ENCODE peak calls at places on chromosomes 12 and 14, in seven cellular contexts. P is IMR-90, N is trophoblast cell, Y is mesendoderm, W is H1, V is mesenchymal stem cell, S is H9. Z is an unnamed sample.

GRCh38 chr12:27898022-27898421 is 74.5 kb downstream of the PTHLH start:
- DNase-seq in Y (no peak), W (no peak), S (no peak), N (no peak), V (no peak), P (no peak), Z (no peak)

GRCh38 chr14:86521032-86521730 is 991.2 kb downstream of the FLRT2 start:
- DNase-seq in Y (no peak), P (no peak), V (no peak), W (no peak), N (no peak), S (no peak), Z (no peak)

GRCh38 chr14:33568935-33569579 is 381.8 kb downstream of the EGLN3 start:
- DNase-seq in P (no peak), V (peak), Y (no peak), S (no peak), W (no peak), N (peak), Z (no peak)

GRCh38 chr14:65179918-65180724 is 77.8 kb upstream of the MAX start:
- DNase-seq in V (peak), W (no peak), P (peak), S (no peak), N (peak), Y (no peak), Z (no peak)

GRCh38 chr12:53338916-53339315 is 2.8 kb upstream of the SP7 start:
- DNase-seq in Y (no peak), S (no peak), P (no peak), W (no peak), V (no peak), N (no peak), Z (no peak)

GRCh38 chr12:79634957-79635471 is 55.8 kb downstream of the PAWR start:
- DNase-seq in P (no peak), S (no peak), V (peak), W (no peak), Y (peak), N (peak), Z (peak)

GRCh38 chr14:34113051-34113511 is 162.2 kb upstream of the EGLN3 start:
- DNase-seq in Y (peak), W (no peak), N (peak), V (peak), P (peak), S (no peak), Z (no peak)

GRCh38 chr12:21642707-21643389 is 14.8 kb downstream of the LDHB start:
- DNase-seq in Y (peak), P (peak), W (no peak), V (peak), S (no peak), N (peak), Z (no peak)

GRCh38 chr14:24308342-24309124 is 756 bp upstream of the CIDEB start:
- DNase-seq in P (no peak), N (no peak), V (no peak), S (no peak), W (no peak), Y (peak), Z (no peak)

GRCh38 chr12:26648584-26648983 is 184.4 kb downstream of the ITPR2 start:
- DNase-seq in P (peak), Y (no peak), S (no peak), W (no peak), V (peak), N (peak), Z (no peak)

GRCh38 chr14:55699131-55700057 is 119.4 kb downstream of the KTN1 start:
- DNase-seq in P (peak), V (peak), S (peak), N (peak), Y (peak), W (peak), Z (no peak)

GRCh38 chr12:3795096-3795799 is 42.3 kb upstream of the CRACR2A start:
- DNase-seq in S (no peak), P (no peak), W (no peak), Y (no peak), V (no peak), N (no peak), Z (no peak)

GRCh38 chr12:6154730-6155459 is 30.4 kb upstream of the VWF start:
- DNase-seq in W (no peak), Y (no peak), S (peak), V (no peak), P (no peak), N (peak), Z (no peak)

GRCh38 chr14:23430733-23431105 is 4.7 kb downstream of the MYH7 start:
- DNase-seq in W (no peak), N (peak), Y (peak), V (peak), P (no peak), S (no peak), Z (peak)

GRCh38 chr12:1272132-1272531 is 281.1 kb downstream of the ERC1 start:
- DNase-seq in V (no peak), W (no peak), P (no peak), N (no peak), S (no peak), Y (no peak), Z (no peak)

GRCh38 chr14:64910847-64911495 is 3.3 kb upstream of the CHURC1 start:
- DNase-seq in W (no peak), Y (peak), S (no peak), N (peak), P (peak), V (peak), Z (no peak)

GRCh38 chr12:1791104-1791927 is 29.0 kb upstream of the LRTM2 start:
- DNase-seq in W (no peak), V (peak), P (peak), S (no peak), N (peak), Y (peak), Z (no peak)

GRCh38 chr12:91667698-91668097 is 477.9 kb downstream of the BTG1 start:
- DNase-seq in V (no peak), Y (no peak), S (no peak), P (no peak), N (no peak), W (no peak), Z (no peak)

GRCh38 chr14:102527255-102528232 is 18.0 kb upstream of the ANKRD9 start:
- DNase-seq in V (no peak), Y (no peak), S (no peak), N (no peak), P (no peak), W (no peak), Z (no peak)

GRCh38 chr12:50081096-50081808 is 3.9 kb upstream of the SMARCD1 start:
- DNase-seq in P (no peak), S (peak), W (no peak), N (no peak), Y (peak), V (no peak), Z (no peak)

GRCh38 chr14:76867536-76868452 is 41.6 kb downstream of the LRRC74A start:
- DNase-seq in V (no peak), S (no peak), Y (no peak), W (no peak), P (no peak), N (no peak), Z (no peak)

GRCh38 chr14:39276579-39277114 is 42.9 kb downstream of the MIA2 start:
- DNase-seq in Y (no peak), N (peak), W (no peak), V (no peak), P (no peak), S (no peak), Z (no peak)

GRCh38 chr14:60090864-60091519 is 731 bp upstream of the PCNX4 start:
- DNase-seq in Y (peak), P (peak), N (peak), V (peak), S (no peak), W (no peak), Z (no peak)

GRCh38 chr14:65808390-65808789 is 395.9 kb downstream of the FUT8 start:
- DNase-seq in S (no peak), P (no peak), V (no peak), N (no peak), Y (no peak), W (no peak), Z (no peak)

GRCh38 chr12:128415036-128415560 is 148.1 kb downstream of the TMEM132C start:
- DNase-seq in P (no peak), W (no peak), S (no peak), V (no peak), N (no peak), Y (no peak), Z (no peak)

GRCh38 chr12:127411141-127411915 is 855.6 kb upstream of the TMEM132C start:
- DNase-seq in S (no peak), W (no peak), N (no peak), V (no peak), Y (no peak), P (no peak), Z (no peak)

GRCh38 chr12:12691549-12691948 is 4.4 kb downstream of the GPR19 start:
- DNase-seq in P (no peak), S (no peak), W (no peak), N (no peak), V (no peak), Y (no peak), Z (no peak)

GRCh38 chr14:26867171-26867757 is 269.4 kb upstream of the NOVA1 start:
- DNase-seq in W (no peak), P (no peak), Y (peak), V (no peak), S (no peak), N (no peak), Z (no peak)

GRCh38 chr14:47439953-47440352 is 235.5 kb downstream of the MDGA2 start:
- DNase-seq in P (no peak), S (peak), W (no peak), V (no peak), N (no peak), Y (peak), Z (no peak)
- H3K18ac ChIP-seq in P (no peak), S (no peak), W (peak), V (no peak), N (no peak), Y (no peak), Z (no peak)

DNA sequence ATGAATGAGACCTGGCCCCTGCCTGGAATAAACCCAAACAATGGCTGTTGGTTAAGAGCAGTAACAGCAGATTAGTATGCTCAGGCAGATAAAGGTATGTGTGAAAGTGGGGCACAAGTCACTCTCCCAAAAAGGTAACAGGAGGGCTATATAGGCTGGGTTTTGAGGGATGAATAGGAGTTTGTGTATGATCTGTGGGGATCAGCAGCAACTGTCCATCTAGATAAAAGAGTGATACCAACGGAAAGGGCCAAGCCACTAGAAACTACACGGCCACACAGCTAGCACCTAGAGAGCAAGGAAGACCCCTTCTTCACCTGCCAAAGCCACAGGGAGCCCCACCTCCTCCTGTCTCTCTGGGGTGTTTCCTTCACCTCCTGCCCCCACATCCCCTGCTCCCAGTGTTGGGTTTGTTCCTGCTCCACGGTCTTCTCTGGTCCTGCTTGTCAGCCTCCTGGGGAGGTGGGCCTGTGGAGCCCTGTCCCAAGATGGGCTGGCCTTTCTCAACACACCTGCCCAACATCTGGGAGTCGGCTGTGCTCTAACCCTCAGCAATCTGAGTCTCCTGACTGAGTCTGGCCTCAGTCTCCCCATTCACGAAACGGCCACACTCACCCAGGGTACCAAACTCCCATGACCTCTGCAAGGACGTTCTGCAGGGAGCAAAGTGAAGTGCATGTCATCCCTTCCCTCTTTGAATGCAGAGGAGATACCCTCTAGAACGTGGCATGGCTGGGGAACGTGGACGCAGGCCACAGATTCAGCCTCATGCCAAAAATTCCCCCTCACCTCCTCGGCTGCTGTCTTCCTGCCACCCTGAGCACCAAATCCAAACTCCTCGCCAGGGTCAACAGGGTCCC is 108.2 kb downstream of the NCOR2 start:
- DNase-seq in N (no peak), V (no peak), Y (no peak), S (no peak), W (no peak), P (no peak), Z (no peak)
- H3K4me2 ChIP-seq in N (no peak), V (no peak), Y (no peak), S (no peak), W (no peak), P (no peak), Z (no peak)

GRCh38 chr12:71144682-71145081 is 13.1 kb downstream of the TSPAN8 start:
- DNase-seq in S (no peak), N (no peak), P (no peak), V (no peak), Y (no peak), W (no peak), Z (no peak)
- H3K18ac ChIP-seq in S (no peak), N (no peak), P (no peak), V (no peak), Y (no peak), W (no peak), Z (no peak)

DNA sequence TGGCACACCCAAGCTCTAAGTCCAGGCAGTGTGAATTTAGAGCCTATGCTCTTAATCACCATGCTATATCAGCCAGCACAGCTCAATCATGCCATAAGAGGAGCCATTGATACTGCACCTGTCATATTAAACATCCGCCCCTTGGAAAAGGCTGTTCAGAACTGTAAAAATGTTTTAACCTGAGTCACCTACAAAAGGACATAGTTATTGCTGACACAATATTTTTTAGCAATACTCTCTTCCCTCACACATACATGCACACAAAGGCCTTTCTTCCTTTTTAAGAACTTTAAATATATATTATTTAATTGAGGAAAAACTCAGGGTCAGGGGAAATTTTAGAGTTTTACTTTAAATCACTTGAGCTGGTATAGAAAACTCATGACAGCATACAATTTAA is 83.5 kb upstream of the ATXN7L3B start:
- DNase-seq in S (no peak), N (no peak), Y (no peak), P (no peak), V (no peak), W (no peak), Z (no peak)
- H3K4me2 ChIP-seq in S (no peak), N (no peak), Y (no peak), P (no peak), V (no peak), W (no peak), Z (no peak)

GRCh38 chr12:46136239-46136638 is 132.6 kb downstream of the SLC38A1 start:
- DNase-seq in N (no peak), P (no peak), W (no peak), S (no peak), Y (no peak), V (no peak), Z (no peak)
- H3K18ac ChIP-seq in N (peak), P (no peak), W (no peak), S (no peak), Y (no peak), V (no peak), Z (no peak)

GRCh38 chr12:47896022-47896421 is 8.8 kb downstream of the VDR start:
- DNase-seq in W (no peak), V (no peak), S (no peak), Y (no peak), N (no peak), P (no peak), Z (no peak)

GRCh38 chr12:47899466-47899865 is 5.3 kb downstream of the VDR start:
- DNase-seq in W (no peak), V (no peak), N (no peak), P (no peak), Y (no peak), S (no peak), Z (no peak)

GRCh38 chr12:47894068-47894467 is 10.7 kb downstream of the VDR start:
- DNase-seq in S (no peak), Y (no peak), W (no peak), V (no peak), N (no peak), P (no peak), Z (no peak)

GRCh38 chr12:47894652-47895051 is 10.1 kb downstream of the VDR start:
- DNase-seq in P (no peak), W (no peak), N (no peak), S (no peak), V (no peak), Y (no peak), Z (no peak)

GRCh38 chr12:47896633-47897032 is 8.2 kb downstream of the VDR start:
- DNase-seq in V (no peak), P (no peak), W (no peak), N (peak), Y (no peak), S (no peak), Z (no peak)
- H3K4me2 ChIP-seq in V (no peak), P (no peak), W (no peak), N (no peak), Y (no peak), S (no peak), Z (no peak)

GRCh38 chr12:22765731-22766130 is 140.8 kb downstream of the ETNK1 start:
- DNase-seq in N (no peak), Y (no peak), W (no peak), S (no peak), V (no peak), P (no peak), Z (peak)

GRCh38 chr12:22755629-22756028 is 130.7 kb downstream of the ETNK1 start:
- DNase-seq in V (no peak), W (no peak), P (no peak), N (no peak), Y (no peak), S (no peak), Z (no peak)

GRCh38 chr12:22759769-22760674 is 135.1 kb downstream of the ETNK1 start:
- DNase-seq in W (no peak), S (no peak), N (no peak), V (peak), P (no peak), Y (peak), Z (no peak)
- H3K18ac ChIP-seq in W (no peak), S (no peak), N (no peak), V (peak), P (no peak), Y (peak), Z (no peak)

GRCh38 chr12:65835256-65835655 is 11.0 kb downstream of the HMGA2 start:
- DNase-seq in W (no peak), S (no peak), V (no peak), N (no peak), Y (no peak), P (no peak), Z (no peak)
- H3K4me2 ChIP-seq in W (no peak), S (no peak), V (no peak), N (no peak), Y (no peak), P (peak), Z (no peak)

DNA sequence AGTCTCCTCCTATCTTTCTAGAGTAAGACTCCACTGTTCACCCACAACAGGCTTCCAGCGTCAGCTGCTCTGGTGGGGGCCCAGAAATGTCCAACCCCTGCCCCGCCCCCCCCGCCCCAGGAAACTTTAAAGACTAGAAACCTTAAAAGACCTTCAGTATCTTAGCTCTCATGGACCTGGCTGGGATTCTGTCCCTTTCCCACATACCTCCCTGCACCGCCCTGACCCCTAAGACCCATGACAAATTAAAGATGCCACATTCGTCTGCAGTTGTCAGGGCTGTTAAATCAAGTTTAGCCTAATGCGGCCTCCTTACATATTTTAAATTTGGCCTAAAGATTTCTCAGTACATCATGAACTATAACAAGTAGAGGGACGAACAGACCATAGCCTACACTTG is 10.0 kb upstream of the SERPINA10 start:
- DNase-seq in W (no peak), V (no peak), Y (no peak), S (no peak), P (no peak), N (no peak), Z (no peak)
- H3K18ac ChIP-seq in W (no peak), V (no peak), Y (no peak), S (no peak), P (no peak), N (no peak), Z (no peak)

GRCh38 chr12:59182660-59183455 is 262.6 kb upstream of the LRIG3 start:
- DNase-seq in S (no peak), N (no peak), W (no peak), Y (no peak), P (peak), V (no peak), Z (no peak)
- H3K4me2 ChIP-seq in S (no peak), N (no peak), W (no peak), Y (no peak), P (no peak), V (no peak), Z (no peak)

Z was measured in neuronal stem cell.